ENCODE peak calls at places on chromosomes 3 and 15, in seven cellular contexts. One of them, this sample, is unnamed.
A peak's percentile ranks its signal among the peaks of the same experiment; 100 is the strongest.

GRCh38 chr3:133717424-133717823 is 28.8 kb upstream of the TF start:
- DNase-seq in Caco-2: no peak
- DNase-seq in suprapubic skin: no peak
- DNase-seq in stimulated activated naive B cell treated with anti-CD40 and anti-IgM and Interleukin-4, amounts not matched to agents 10 μg/mL and 1 μg/mL and 100 μg/mL, for 72 hours: no peak
- DNase-seq in HEK293T: no peak
- DNase-seq in stimulated activated CD4-positive, alpha-beta T cell treated with anti-CD3 and anti-CD28 coated beads, Interleukin-1b, Interleukin-23, amount 100 ng/mL, for 4 hours: no peak
- DNase-seq in ureter: no peak
- DNase-seq in this sample: no peak

GRCh38 chr3:12188328-12188648 is 29.6 kb upstream of the TIMP4 start:
- DNase-seq in suprapubic skin: no peak
- DNase-seq in ureter: no peak
- DNase-seq in HEK293T: no peak
- DNase-seq in stimulated activated CD4-positive, alpha-beta T cell treated with anti-CD3 and anti-CD28 coated beads, Interleukin-1b, Interleukin-23, amount 100 ng/mL, for 4 hours: no peak
- DNase-seq in stimulated activated naive B cell treated with anti-CD40 and anti-IgM and Interleukin-4, amounts not matched to agents 10 μg/mL and 1 μg/mL and 100 μg/mL, for 72 hours: no peak
- DNase-seq in Caco-2: no peak
- DNase-seq in this sample: no peak

GRCh38 chr3:11385329-11385728 is 113.1 kb downstream of the ATG7 start:
- DNase-seq in suprapubic skin: no peak
- DNase-seq in ureter: no peak
- DNase-seq in HEK293T: no peak
- DNase-seq in stimulated activated CD4-positive, alpha-beta T cell treated with anti-CD3 and anti-CD28 coated beads, Interleukin-1b, Interleukin-23, amount 100 ng/mL, for 4 hours: no peak
- DNase-seq in Caco-2: no peak
- DNase-seq in stimulated activated naive B cell treated with anti-CD40 and anti-IgM and Interleukin-4, amounts not matched to agents 10 μg/mL and 1 μg/mL and 100 μg/mL, for 72 hours: no peak
- DNase-seq in this sample: no peak

GRCh38 chr15:71275098-71275497 is 159.8 kb downstream of the THSD4 start:
- DNase-seq in stimulated activated naive B cell treated with anti-CD40 and anti-IgM and Interleukin-4, amounts not matched to agents 10 μg/mL and 1 μg/mL and 100 μg/mL, for 72 hours: no peak
- DNase-seq in Caco-2: no peak
- DNase-seq in suprapubic skin: no peak
- DNase-seq in ureter: no peak
- DNase-seq in stimulated activated CD4-positive, alpha-beta T cell treated with anti-CD3 and anti-CD28 coated beads, Interleukin-1b, Interleukin-23, amount 100 ng/mL, for 4 hours: no peak
- DNase-seq in HEK293T: no peak
- DNase-seq in this sample: peak; percentile 87

GRCh38 chr3:82038536-82038935 is 277.1 kb upstream of the GBE1 start:
- DNase-seq in HEK293T: no peak
- DNase-seq in stimulated activated naive B cell treated with anti-CD40 and anti-IgM and Interleukin-4, amounts not matched to agents 10 μg/mL and 1 μg/mL and 100 μg/mL, for 72 hours: no peak
- DNase-seq in Caco-2: no peak
- DNase-seq in suprapubic skin: no peak
- DNase-seq in ureter: no peak
- DNase-seq in stimulated activated CD4-positive, alpha-beta T cell treated with anti-CD3 and anti-CD28 coated beads, Interleukin-1b, Interleukin-23, amount 100 ng/mL, for 4 hours: no peak
- DNase-seq in this sample: no peak

GRCh38 chr15:70111203-70112017 is 13.7 kb upstream of the TLE3 start:
- DNase-seq in Caco-2: peak; percentile 87
- DNase-seq in stimulated activated naive B cell treated with anti-CD40 and anti-IgM and Interleukin-4, amounts not matched to agents 10 μg/mL and 1 μg/mL and 100 μg/mL, for 72 hours: no peak
- DNase-seq in HEK293T: peak; percentile 79
- DNase-seq in stimulated activated CD4-positive, alpha-beta T cell treated with anti-CD3 and anti-CD28 coated beads, Interleukin-1b, Interleukin-23, amount 100 ng/mL, for 4 hours: no peak
- DNase-seq in ureter: peak; percentile 73
- DNase-seq in suprapubic skin: no peak
- DNase-seq in this sample: peak; percentile 87

GRCh38 chr3:32493437-32494414 is 8.9 kb downstream of the CMTM6 start:
- DNase-seq in Caco-2: no peak
- DNase-seq in stimulated activated CD4-positive, alpha-beta T cell treated with anti-CD3 and anti-CD28 coated beads, Interleukin-1b, Interleukin-23, amount 100 ng/mL, for 4 hours: no peak
- DNase-seq in ureter: no peak
- DNase-seq in stimulated activated naive B cell treated with anti-CD40 and anti-IgM and Interleukin-4, amounts not matched to agents 10 μg/mL and 1 μg/mL and 100 μg/mL, for 72 hours: peak; percentile 73
- DNase-seq in HEK293T: no peak
- DNase-seq in suprapubic skin: no peak
- DNase-seq in this sample: no peak

GRCh38 chr3:114496466-114496865 is 202.6 kb downstream of the TIGIT start:
- DNase-seq in suprapubic skin: no peak
- DNase-seq in stimulated activated CD4-positive, alpha-beta T cell treated with anti-CD3 and anti-CD28 coated beads, Interleukin-1b, Interleukin-23, amount 100 ng/mL, for 4 hours: no peak
- DNase-seq in HEK293T: no peak
- DNase-seq in stimulated activated naive B cell treated with anti-CD40 and anti-IgM and Interleukin-4, amounts not matched to agents 10 μg/mL and 1 μg/mL and 100 μg/mL, for 72 hours: no peak
- DNase-seq in ureter: no peak
- DNase-seq in Caco-2: no peak
- DNase-seq in this sample: no peak

GRCh38 chr15:62588930-62589655 is 424.0 kb upstream of the C2CD4B start:
- DNase-seq in stimulated activated CD4-positive, alpha-beta T cell treated with anti-CD3 and anti-CD28 coated beads, Interleukin-1b, Interleukin-23, amount 100 ng/mL, for 4 hours: no peak
- DNase-seq in ureter: no peak
- DNase-seq in HEK293T: no peak
- DNase-seq in Caco-2: no peak
- DNase-seq in suprapubic skin: no peak
- DNase-seq in stimulated activated naive B cell treated with anti-CD40 and anti-IgM and Interleukin-4, amounts not matched to agents 10 μg/mL and 1 μg/mL and 100 μg/mL, for 72 hours: no peak
- DNase-seq in this sample: peak; percentile 54

GRCh38 chr15:39542385-39543065 is 38.4 kb upstream of the THBS1 start:
- DNase-seq in Caco-2: no peak
- DNase-seq in ureter: no peak
- DNase-seq in stimulated activated naive B cell treated with anti-CD40 and anti-IgM and Interleukin-4, amounts not matched to agents 10 μg/mL and 1 μg/mL and 100 μg/mL, for 72 hours: no peak
- DNase-seq in suprapubic skin: no peak
- DNase-seq in HEK293T: no peak
- DNase-seq in stimulated activated CD4-positive, alpha-beta T cell treated with anti-CD3 and anti-CD28 coated beads, Interleukin-1b, Interleukin-23, amount 100 ng/mL, for 4 hours: no peak
- DNase-seq in this sample: no peak

GRCh38 chr3:26484140-26484539 is 138.4 kb upstream of the LRRC3B start:
- DNase-seq in ureter: no peak
- DNase-seq in HEK293T: peak; percentile 27
- DNase-seq in stimulated activated naive B cell treated with anti-CD40 and anti-IgM and Interleukin-4, amounts not matched to agents 10 μg/mL and 1 μg/mL and 100 μg/mL, for 72 hours: no peak
- DNase-seq in suprapubic skin: no peak
- DNase-seq in Caco-2: peak; percentile 4
- DNase-seq in stimulated activated CD4-positive, alpha-beta T cell treated with anti-CD3 and anti-CD28 coated beads, Interleukin-1b, Interleukin-23, amount 100 ng/mL, for 4 hours: no peak
- DNase-seq in this sample: no peak

GRCh38 chr15:63089260-63090043 is 32.2 kb upstream of the LACTB start:
- DNase-seq in suprapubic skin: no peak
- DNase-seq in Caco-2: no peak
- DNase-seq in ureter: no peak
- DNase-seq in HEK293T: no peak
- DNase-seq in stimulated activated naive B cell treated with anti-CD40 and anti-IgM and Interleukin-4, amounts not matched to agents 10 μg/mL and 1 μg/mL and 100 μg/mL, for 72 hours: no peak
- DNase-seq in stimulated activated CD4-positive, alpha-beta T cell treated with anti-CD3 and anti-CD28 coated beads, Interleukin-1b, Interleukin-23, amount 100 ng/mL, for 4 hours: no peak
- DNase-seq in this sample: peak; percentile 88

GRCh38 chr3:12400795-12401194 is 83.5 kb upstream of the TSEN2 start:
- DNase-seq in stimulated activated naive B cell treated with anti-CD40 and anti-IgM and Interleukin-4, amounts not matched to agents 10 μg/mL and 1 μg/mL and 100 μg/mL, for 72 hours: no peak
- DNase-seq in HEK293T: no peak
- DNase-seq in ureter: no peak
- DNase-seq in Caco-2: no peak
- DNase-seq in suprapubic skin: no peak
- DNase-seq in stimulated activated CD4-positive, alpha-beta T cell treated with anti-CD3 and anti-CD28 coated beads, Interleukin-1b, Interleukin-23, amount 100 ng/mL, for 4 hours: no peak
- DNase-seq in this sample: peak; percentile 84

GRCh38 chr3:87047857-87048256 is 56.9 kb upstream of the VGLL3 start:
- DNase-seq in stimulated activated naive B cell treated with anti-CD40 and anti-IgM and Interleukin-4, amounts not matched to agents 10 μg/mL and 1 μg/mL and 100 μg/mL, for 72 hours: no peak
- DNase-seq in ureter: no peak
- DNase-seq in suprapubic skin: no peak
- DNase-seq in Caco-2: no peak
- DNase-seq in HEK293T: no peak
- DNase-seq in stimulated activated CD4-positive, alpha-beta T cell treated with anti-CD3 and anti-CD28 coated beads, Interleukin-1b, Interleukin-23, amount 100 ng/mL, for 4 hours: no peak
- DNase-seq in this sample: no peak

GRCh38 chr3:30747771-30748281 is 141.4 kb downstream of the TGFBR2 start:
- DNase-seq in suprapubic skin: no peak
- DNase-seq in Caco-2: peak; percentile 16
- DNase-seq in stimulated activated naive B cell treated with anti-CD40 and anti-IgM and Interleukin-4, amounts not matched to agents 10 μg/mL and 1 μg/mL and 100 μg/mL, for 72 hours: no peak
- DNase-seq in HEK293T: peak; percentile 15
- DNase-seq in stimulated activated CD4-positive, alpha-beta T cell treated with anti-CD3 and anti-CD28 coated beads, Interleukin-1b, Interleukin-23, amount 100 ng/mL, for 4 hours: no peak
- DNase-seq in ureter: no peak
- DNase-seq in this sample: peak; percentile 60

GRCh38 chr3:17753271-17753992 is 11.0 kb upstream of the TBC1D5 start:
- DNase-seq in Caco-2: no peak
- DNase-seq in stimulated activated CD4-positive, alpha-beta T cell treated with anti-CD3 and anti-CD28 coated beads, Interleukin-1b, Interleukin-23, amount 100 ng/mL, for 4 hours: no peak
- DNase-seq in stimulated activated naive B cell treated with anti-CD40 and anti-IgM and Interleukin-4, amounts not matched to agents 10 μg/mL and 1 μg/mL and 100 μg/mL, for 72 hours: no peak
- DNase-seq in HEK293T: no peak
- DNase-seq in suprapubic skin: no peak
- DNase-seq in ureter: no peak
- DNase-seq in this sample: no peak

GRCh38 chr15:100852630-100853029 is 27.0 kb upstream of the ALDH1A3 start:
- DNase-seq in Caco-2: no peak
- DNase-seq in stimulated activated naive B cell treated with anti-CD40 and anti-IgM and Interleukin-4, amounts not matched to agents 10 μg/mL and 1 μg/mL and 100 μg/mL, for 72 hours: no peak
- DNase-seq in ureter: no peak
- DNase-seq in suprapubic skin: no peak
- DNase-seq in HEK293T: no peak
- DNase-seq in stimulated activated CD4-positive, alpha-beta T cell treated with anti-CD3 and anti-CD28 coated beads, Interleukin-1b, Interleukin-23, amount 100 ng/mL, for 4 hours: no peak
- DNase-seq in this sample: no peak

GRCh38 chr15:43793647-43794046 is 1.5 kb downstream of the SERF2 start:
- DNase-seq in Caco-2: no peak
- DNase-seq in suprapubic skin: no peak
- DNase-seq in stimulated activated naive B cell treated with anti-CD40 and anti-IgM and Interleukin-4, amounts not matched to agents 10 μg/mL and 1 μg/mL and 100 μg/mL, for 72 hours: no peak
- DNase-seq in HEK293T: no peak
- DNase-seq in stimulated activated CD4-positive, alpha-beta T cell treated with anti-CD3 and anti-CD28 coated beads, Interleukin-1b, Interleukin-23, amount 100 ng/mL, for 4 hours: no peak
- DNase-seq in ureter: no peak
- DNase-seq in this sample: no peak

GRCh38 chr15:95262866-95263564 is 1031.7 kb downstream of the MCTP2 start:
- DNase-seq in ureter: no peak
- DNase-seq in HEK293T: no peak
- DNase-seq in stimulated activated naive B cell treated with anti-CD40 and anti-IgM and Interleukin-4, amounts not matched to agents 10 μg/mL and 1 μg/mL and 100 μg/mL, for 72 hours: no peak
- DNase-seq in Caco-2: no peak
- DNase-seq in suprapubic skin: no peak
- DNase-seq in stimulated activated CD4-positive, alpha-beta T cell treated with anti-CD3 and anti-CD28 coated beads, Interleukin-1b, Interleukin-23, amount 100 ng/mL, for 4 hours: no peak
- DNase-seq in this sample: peak; percentile 78

GRCh38 chr15:88029696-88030095 is 226.8 kb downstream of the NTRK3 start:
- DNase-seq in stimulated activated naive B cell treated with anti-CD40 and anti-IgM and Interleukin-4, amounts not matched to agents 10 μg/mL and 1 μg/mL and 100 μg/mL, for 72 hours: no peak
- DNase-seq in suprapubic skin: no peak
- DNase-seq in Caco-2: no peak
- DNase-seq in ureter: no peak
- DNase-seq in stimulated activated CD4-positive, alpha-beta T cell treated with anti-CD3 and anti-CD28 coated beads, Interleukin-1b, Interleukin-23, amount 100 ng/mL, for 4 hours: no peak
- DNase-seq in HEK293T: no peak
- DNase-seq in this sample: no peak

GRCh38 chr15:32642667-32643425 is 1.3 kb downstream of the SCG5 start:
- DNase-seq in Caco-2: no peak
- DNase-seq in suprapubic skin: no peak
- DNase-seq in HEK293T: no peak
- DNase-seq in ureter: no peak
- DNase-seq in stimulated activated CD4-positive, alpha-beta T cell treated with anti-CD3 and anti-CD28 coated beads, Interleukin-1b, Interleukin-23, amount 100 ng/mL, for 4 hours: no peak
- DNase-seq in stimulated activated naive B cell treated with anti-CD40 and anti-IgM and Interleukin-4, amounts not matched to agents 10 μg/mL and 1 μg/mL and 100 μg/mL, for 72 hours: no peak
- DNase-seq in this sample: no peak

GRCh38 chr3:128095222-128095703 is 28.3 kb downstream of the RUVBL1 start:
- DNase-seq in HEK293T: peak; percentile 70
- DNase-seq in ureter: peak; percentile 91
- DNase-seq in suprapubic skin: no peak
- DNase-seq in Caco-2: peak; percentile 82
- DNase-seq in stimulated activated naive B cell treated with anti-CD40 and anti-IgM and Interleukin-4, amounts not matched to agents 10 μg/mL and 1 μg/mL and 100 μg/mL, for 72 hours: peak; percentile 58
- DNase-seq in stimulated activated CD4-positive, alpha-beta T cell treated with anti-CD3 and anti-CD28 coated beads, Interleukin-1b, Interleukin-23, amount 100 ng/mL, for 4 hours: peak; percentile 69
- DNase-seq in this sample: peak; percentile 83

GRCh38 chr3:111989061-111989678 is 9.6 kb upstream of the TAGLN3 start:
- DNase-seq in HEK293T: peak; percentile 27
- DNase-seq in Caco-2: peak; percentile 44
- DNase-seq in ureter: no peak
- DNase-seq in stimulated activated naive B cell treated with anti-CD40 and anti-IgM and Interleukin-4, amounts not matched to agents 10 μg/mL and 1 μg/mL and 100 μg/mL, for 72 hours: no peak
- DNase-seq in suprapubic skin: no peak
- DNase-seq in stimulated activated CD4-positive, alpha-beta T cell treated with anti-CD3 and anti-CD28 coated beads, Interleukin-1b, Interleukin-23, amount 100 ng/mL, for 4 hours: no peak
- DNase-seq in this sample: peak; percentile 80

GRCh38 chr3:46892285-46893145 is 15.0 kb downstream of the PTH1R start:
- DNase-seq in suprapubic skin: peak; percentile 83
- DNase-seq in HEK293T: no peak
- DNase-seq in stimulated activated CD4-positive, alpha-beta T cell treated with anti-CD3 and anti-CD28 coated beads, Interleukin-1b, Interleukin-23, amount 100 ng/mL, for 4 hours: no peak
- DNase-seq in stimulated activated naive B cell treated with anti-CD40 and anti-IgM and Interleukin-4, amounts not matched to agents 10 μg/mL and 1 μg/mL and 100 μg/mL, for 72 hours: no peak
- DNase-seq in Caco-2: peak; percentile 73
- DNase-seq in ureter: peak; percentile 86
- DNase-seq in this sample: peak; percentile 34

GRCh38 chr3:50627407-50628051 is 10.6 kb downstream of the MAPKAPK3 start:
- DNase-seq in Caco-2: no peak
- DNase-seq in stimulated activated naive B cell treated with anti-CD40 and anti-IgM and Interleukin-4, amounts not matched to agents 10 μg/mL and 1 μg/mL and 100 μg/mL, for 72 hours: no peak
- DNase-seq in HEK293T: peak; percentile 33
- DNase-seq in ureter: peak; percentile 73
- DNase-seq in stimulated activated CD4-positive, alpha-beta T cell treated with anti-CD3 and anti-CD28 coated beads, Interleukin-1b, Interleukin-23, amount 100 ng/mL, for 4 hours: no peak
- DNase-seq in suprapubic skin: no peak
- DNase-seq in this sample: peak; percentile 67

GRCh38 chr3:171420667-171421066 is 39.5 kb downstream of the TNIK start:
- DNase-seq in ureter: no peak
- DNase-seq in stimulated activated naive B cell treated with anti-CD40 and anti-IgM and Interleukin-4, amounts not matched to agents 10 μg/mL and 1 μg/mL and 100 μg/mL, for 72 hours: no peak
- DNase-seq in suprapubic skin: no peak
- DNase-seq in HEK293T: no peak
- DNase-seq in stimulated activated CD4-positive, alpha-beta T cell treated with anti-CD3 and anti-CD28 coated beads, Interleukin-1b, Interleukin-23, amount 100 ng/mL, for 4 hours: no peak
- DNase-seq in Caco-2: no peak
- DNase-seq in this sample: no peak

GRCh38 chr15:74683758-74684157 is 12.1 kb downstream of the EDC3 start:
- DNase-seq in HEK293T: no peak
- DNase-seq in stimulated activated naive B cell treated with anti-CD40 and anti-IgM and Interleukin-4, amounts not matched to agents 10 μg/mL and 1 μg/mL and 100 μg/mL, for 72 hours: no peak
- DNase-seq in suprapubic skin: no peak
- DNase-seq in stimulated activated CD4-positive, alpha-beta T cell treated with anti-CD3 and anti-CD28 coated beads, Interleukin-1b, Interleukin-23, amount 100 ng/mL, for 4 hours: no peak
- DNase-seq in ureter: no peak
- DNase-seq in Caco-2: no peak
- DNase-seq in this sample: no peak

GRCh38 chr15:65940618-65940909 is 71.3 kb downstream of the RAB11A start:
- DNase-seq in HEK293T: no peak
- DNase-seq in suprapubic skin: no peak
- DNase-seq in Caco-2: no peak
- DNase-seq in stimulated activated naive B cell treated with anti-CD40 and anti-IgM and Interleukin-4, amounts not matched to agents 10 μg/mL and 1 μg/mL and 100 μg/mL, for 72 hours: no peak
- DNase-seq in stimulated activated CD4-positive, alpha-beta T cell treated with anti-CD3 and anti-CD28 coated beads, Interleukin-1b, Interleukin-23, amount 100 ng/mL, for 4 hours: no peak
- DNase-seq in ureter: no peak
- DNase-seq in this sample: no peak

GRCh38 chr3:52779011-52779410 is 1.6 kb downstream of the ITIH1 start:
- DNase-seq in Caco-2: no peak
- DNase-seq in HEK293T: no peak
- DNase-seq in suprapubic skin: no peak
- DNase-seq in stimulated activated naive B cell treated with anti-CD40 and anti-IgM and Interleukin-4, amounts not matched to agents 10 μg/mL and 1 μg/mL and 100 μg/mL, for 72 hours: no peak
- DNase-seq in ureter: peak; percentile 40
- DNase-seq in stimulated activated CD4-positive, alpha-beta T cell treated with anti-CD3 and anti-CD28 coated beads, Interleukin-1b, Interleukin-23, amount 100 ng/mL, for 4 hours: no peak
- DNase-seq in this sample: no peak

GRCh38 chr3:157355276-157355675 is 81.4 kb upstream of the PTX3 start:
- DNase-seq in Caco-2: no peak
- DNase-seq in stimulated activated naive B cell treated with anti-CD40 and anti-IgM and Interleukin-4, amounts not matched to agents 10 μg/mL and 1 μg/mL and 100 μg/mL, for 72 hours: no peak
- DNase-seq in stimulated activated CD4-positive, alpha-beta T cell treated with anti-CD3 and anti-CD28 coated beads, Interleukin-1b, Interleukin-23, amount 100 ng/mL, for 4 hours: no peak
- DNase-seq in ureter: no peak
- DNase-seq in HEK293T: no peak
- DNase-seq in suprapubic skin: no peak
- DNase-seq in this sample: no peak

GRCh38 chr3:29693863-29694262 is 413.0 kb downstream of the RBMS3 start:
- DNase-seq in ureter: no peak
- DNase-seq in stimulated activated CD4-positive, alpha-beta T cell treated with anti-CD3 and anti-CD28 coated beads, Interleukin-1b, Interleukin-23, amount 100 ng/mL, for 4 hours: no peak
- DNase-seq in stimulated activated naive B cell treated with anti-CD40 and anti-IgM and Interleukin-4, amounts not matched to agents 10 μg/mL and 1 μg/mL and 100 μg/mL, for 72 hours: no peak
- DNase-seq in Caco-2: peak; percentile 62
- DNase-seq in suprapubic skin: no peak
- DNase-seq in HEK293T: no peak
- DNase-seq in this sample: peak; percentile 86

GRCh38 chr3:65723011-65723410 is 315.7 kb downstream of the MAGI1 start:
- DNase-seq in suprapubic skin: no peak
- DNase-seq in stimulated activated naive B cell treated with anti-CD40 and anti-IgM and Interleukin-4, amounts not matched to agents 10 μg/mL and 1 μg/mL and 100 μg/mL, for 72 hours: no peak
- DNase-seq in HEK293T: no peak
- DNase-seq in stimulated activated CD4-positive, alpha-beta T cell treated with anti-CD3 and anti-CD28 coated beads, Interleukin-1b, Interleukin-23, amount 100 ng/mL, for 4 hours: no peak
- DNase-seq in ureter: no peak
- DNase-seq in Caco-2: no peak
- DNase-seq in this sample: no peak

GRCh38 chr3:101623656-101624055 is 49.7 kb downstream of the PCNP start:
- DNase-seq in stimulated activated naive B cell treated with anti-CD40 and anti-IgM and Interleukin-4, amounts not matched to agents 10 μg/mL and 1 μg/mL and 100 μg/mL, for 72 hours: no peak
- DNase-seq in Caco-2: no peak
- DNase-seq in stimulated activated CD4-positive, alpha-beta T cell treated with anti-CD3 and anti-CD28 coated beads, Interleukin-1b, Interleukin-23, amount 100 ng/mL, for 4 hours: no peak
- DNase-seq in ureter: no peak
- DNase-seq in HEK293T: no peak
- DNase-seq in suprapubic skin: no peak
- DNase-seq in this sample: no peak

GRCh38 chr15:67110958-67111864 is 45.8 kb downstream of the SMAD3 start:
- DNase-seq in HEK293T: no peak
- DNase-seq in suprapubic skin: no peak
- DNase-seq in ureter: no peak
- DNase-seq in stimulated activated CD4-positive, alpha-beta T cell treated with anti-CD3 and anti-CD28 coated beads, Interleukin-1b, Interleukin-23, amount 100 ng/mL, for 4 hours: no peak
- DNase-seq in Caco-2: no peak
- DNase-seq in stimulated activated naive B cell treated with anti-CD40 and anti-IgM and Interleukin-4, amounts not matched to agents 10 μg/mL and 1 μg/mL and 100 μg/mL, for 72 hours: no peak
- DNase-seq in this sample: no peak

GRCh38 chr3:18124501-18124900 is 300.6 kb downstream of the SATB1 start:
- DNase-seq in suprapubic skin: no peak
- DNase-seq in Caco-2: no peak
- DNase-seq in ureter: no peak
- DNase-seq in stimulated activated CD4-positive, alpha-beta T cell treated with anti-CD3 and anti-CD28 coated beads, Interleukin-1b, Interleukin-23, amount 100 ng/mL, for 4 hours: no peak
- DNase-seq in HEK293T: no peak
- DNase-seq in stimulated activated naive B cell treated with anti-CD40 and anti-IgM and Interleukin-4, amounts not matched to agents 10 μg/mL and 1 μg/mL and 100 μg/mL, for 72 hours: no peak
- DNase-seq in this sample: peak; percentile 85

GRCh38 chr3:50238549-50239026 is 2.6 kb downstream of the GNAI2 start:
- DNase-seq in stimulated activated CD4-positive, alpha-beta T cell treated with anti-CD3 and anti-CD28 coated beads, Interleukin-1b, Interleukin-23, amount 100 ng/mL, for 4 hours: no peak
- DNase-seq in Caco-2: no peak
- DNase-seq in HEK293T: no peak
- DNase-seq in ureter: peak; percentile 91
- DNase-seq in stimulated activated naive B cell treated with anti-CD40 and anti-IgM and Interleukin-4, amounts not matched to agents 10 μg/mL and 1 μg/mL and 100 μg/mL, for 72 hours: no peak
- DNase-seq in suprapubic skin: peak; percentile 94
- DNase-seq in this sample: no peak

GRCh38 chr3:97937205-97937604 is 35.0 kb downstream of the RIOX2 start:
- DNase-seq in stimulated activated CD4-positive, alpha-beta T cell treated with anti-CD3 and anti-CD28 coated beads, Interleukin-1b, Interleukin-23, amount 100 ng/mL, for 4 hours: no peak
- DNase-seq in Caco-2: no peak
- DNase-seq in HEK293T: no peak
- DNase-seq in ureter: no peak
- DNase-seq in stimulated activated naive B cell treated with anti-CD40 and anti-IgM and Interleukin-4, amounts not matched to agents 10 μg/mL and 1 μg/mL and 100 μg/mL, for 72 hours: no peak
- DNase-seq in suprapubic skin: no peak
- DNase-seq in this sample: no peak